ENCODE peak calls at places on chromosomes 16 and 17, in five cellular contexts. T is A673; A is kidney tubule cell; E is effector CD8-positive, alpha-beta T cell; Z is non-pigmented ciliary epithelial cell. U is an unnamed sample.

GRCh38 chr16:47970291-47970931 is 185.4 kb downstream of the ABCC12 start:
- DNase-seq in T (peak; percentile 57), A (peak; percentile 39), E (no peak), Z (no peak), U (peak; percentile 26)

GRCh38 chr16:58853830-58854229 is 119.7 kb upstream of the GOT2 start:
- DNase-seq in T (no peak), A (no peak), E (no peak), Z (no peak), U (no peak)

GRCh38 chr17:66165537-66166123 is 26.3 kb downstream of the CEP112 start:
- DNase-seq in T (peak; percentile 72), A (peak; percentile 53), E (no peak), Z (peak; percentile 34), U (peak; percentile 3)

GRCh38 chr17:81200695-81201580 is 21.8 kb downstream of the CEP131 start:
- DNase-seq in T (peak; percentile 78), A (peak; percentile 58), E (no peak), Z (peak; percentile 35), U (no peak)

GRCh38 chr16:50210266-50211038 is 55.9 kb upstream of the ADCY7 start:
- DNase-seq in T (peak; percentile 88), A (peak; percentile 78), E (peak; percentile 11), Z (no peak), U (peak; percentile 48)

GRCh38 chr17:3004925-3005324 is 58.5 kb downstream of the OR1D5 start:
- DNase-seq in T (no peak), A (peak; percentile 81), E (no peak), Z (no peak), U (no peak)

GRCh38 chr17:49508061-49508865 is 13.2 kb downstream of the NGFR start:
- DNase-seq in T (no peak), A (peak; percentile 51), E (no peak), Z (no peak), U (no peak)

GRCh38 chr17:60142872-60143499 is 6.8 kb upstream of the CA4 start:
- DNase-seq in T (peak; percentile 94), A (peak; percentile 86), E (peak; percentile 45), Z (peak; percentile 60), U (peak; percentile 90)

GRCh38 chr17:49583226-49583625 is 7.6 kb downstream of the NXPH3 start:
- DNase-seq in T (no peak), A (no peak), E (no peak), Z (no peak), U (no peak)

GRCh38 chr17:81553616-81554181 is 1.5 kb upstream of the FAAP100 start:
- DNase-seq in T (peak; percentile 89), A (peak; percentile 95), E (peak; percentile 33), Z (peak; percentile 88), U (peak; percentile 80)

GRCh38 chr16:68479271-68479670 is 31.0 kb upstream of the SMPD3 start:
- DNase-seq in T (no peak), A (peak; percentile 7), E (no peak), Z (no peak), U (no peak)

GRCh38 chr17:73419896-73420295 is 108.1 kb upstream of the CDC42EP4 start:
- DNase-seq in T (no peak), A (peak; percentile 51), E (no peak), Z (no peak), U (no peak)

U was measured in HS-27A.